ENCODE peak calls at places on chromosomes 3 and 15, in six cellular contexts. X, D, Q, F, W and G are unnamed samples.

GRCh38 chr3:60262546-60262945 is 988.7 kb downstream of the FHIT start:
- DNase-seq in F (no peak), W (no peak), D (no peak), X (no peak), Q (no peak), G (no peak)

GRCh38 chr15:51760805-51761204 is 9.4 kb downstream of the TMOD2 start:
- DNase-seq in F (no peak), D (no peak), X (no peak), W (no peak), Q (no peak), G (no peak)

GRCh38 chr3:136632625-136633081 is 119.5 kb downstream of the STAG1 start:
- DNase-seq in F (no peak), Q (peak; percentile 92), W (no peak), X (no peak), D (no peak), G (no peak)

GRCh38 chr15:28131946-28132345 is 32.8 kb upstream of the OCA2 start:
- DNase-seq in D (no peak), Q (no peak), W (no peak), F (no peak), X (no peak), G (no peak)

GRCh38 chr3:145898487-145898886 is 262.5 kb downstream of the PLOD2 start:
- DNase-seq in D (no peak), F (no peak), Q (no peak), X (no peak), W (no peak), G (no peak)

GRCh38 chr3:160667452-160667851 is 9.5 kb upstream of the ARL14 start:
- DNase-seq in W (no peak), D (no peak), Q (peak; percentile 98), F (no peak), X (no peak), G (no peak)

GRCh38 chr3:120567370-120568197 is 28.6 kb upstream of the NDUFB4 start:
- DNase-seq in X (no peak), D (no peak), W (no peak), F (no peak), Q (peak; percentile 70), G (no peak)

GRCh38 chr3:87354399-87354798 is 78.0 kb upstream of the POU1F1 start:
- DNase-seq in Q (no peak), F (no peak), X (no peak), W (no peak), D (no peak), G (no peak)

GRCh38 chr15:64151727-64152506 is at the start of gene SNX22:
- DNase-seq in F (peak; percentile 61), Q (no peak), X (no peak), W (peak; percentile 32), D (peak; percentile 87), G (no peak)

GRCh38 chr3:14423197-14423743 is 20.9 kb downstream of the SLC6A6 start:
- DNase-seq in F (no peak), W (no peak), D (no peak), Q (peak; percentile 94), X (no peak), G (no peak)

GRCh38 chr3:48945432-48945831 is 26.8 kb downstream of the ARIH2 start:
- DNase-seq in W (no peak), D (no peak), F (no peak), Q (no peak), X (no peak), G (no peak)

GRCh38 chr15:54462511-54462913 is 484.3 kb downstream of the UNC13C start:
- DNase-seq in F (peak; percentile 52), W (no peak), X (no peak), Q (no peak), D (peak; percentile 40), G (no peak)

GRCh38 chr3:101925564-101925963 is 76.2 kb downstream of the NFKBIZ start:
- DNase-seq in W (no peak), X (no peak), Q (peak; percentile 72), D (no peak), F (no peak), G (no peak)

DNA sequence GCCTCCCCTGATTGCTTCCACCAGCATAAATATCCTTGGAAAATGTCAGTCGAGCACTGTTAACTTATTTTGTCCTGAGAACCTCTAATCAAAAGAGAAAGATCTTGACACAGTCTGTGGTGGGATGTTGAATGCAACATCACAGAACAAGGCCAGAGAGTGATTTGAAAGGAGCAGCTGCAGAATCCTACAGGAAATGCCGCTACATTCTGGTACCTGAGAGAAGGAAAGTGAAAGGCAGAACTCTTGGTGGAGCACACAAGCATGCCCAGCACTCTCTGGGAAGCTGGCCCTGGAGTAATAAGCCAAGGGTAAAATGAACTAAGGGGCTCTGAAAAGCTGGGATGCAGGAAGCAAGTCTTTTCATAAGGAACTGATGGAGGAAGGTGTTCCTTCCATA is 75.8 kb downstream of the CBLB start:
- DNase-seq in Q (no peak), X (no peak), D (no peak), F (no peak), W (no peak), G (no peak)
- H3K4me3 ChIP-seq in Q (no peak overlapping the region), X (no peak overlapping the region), D (no peak overlapping the region), F (no peak overlapping the region), W (no peak overlapping the region), G (no peak overlapping the region)

GRCh38 chr15:39498642-39499041 is 82.2 kb upstream of the THBS1 start:
- DNase-seq in X (no peak), Q (no peak), W (no peak), D (no peak), F (no peak), G (no peak)
- H3K4me1 ChIP-seq in X (peaks cover 50% of the 10 kb centered on the region), Q (peaks cover 4% of the 10 kb centered on the region), W (no peaks in the 10 kb centered on the region), D (peaks cover 2% of the 10 kb centered on the region), F (peaks cover 18% of the 10 kb centered on the region), G (peaks cover 23% of the 10 kb centered on the region)

GRCh38 chr15:69660114-69660513 is 207.5 kb downstream of the RPLP1 start:
- DNase-seq in Q (no peak), D (no peak), F (no peak), W (no peak), X (no peak), G (no peak)
- H3K4me3 ChIP-seq in Q (no peak overlapping the region), D (no peak overlapping the region), F (no peak overlapping the region), W (no peak overlapping the region), X (no peak overlapping the region), G (no peak overlapping the region)

DNA sequence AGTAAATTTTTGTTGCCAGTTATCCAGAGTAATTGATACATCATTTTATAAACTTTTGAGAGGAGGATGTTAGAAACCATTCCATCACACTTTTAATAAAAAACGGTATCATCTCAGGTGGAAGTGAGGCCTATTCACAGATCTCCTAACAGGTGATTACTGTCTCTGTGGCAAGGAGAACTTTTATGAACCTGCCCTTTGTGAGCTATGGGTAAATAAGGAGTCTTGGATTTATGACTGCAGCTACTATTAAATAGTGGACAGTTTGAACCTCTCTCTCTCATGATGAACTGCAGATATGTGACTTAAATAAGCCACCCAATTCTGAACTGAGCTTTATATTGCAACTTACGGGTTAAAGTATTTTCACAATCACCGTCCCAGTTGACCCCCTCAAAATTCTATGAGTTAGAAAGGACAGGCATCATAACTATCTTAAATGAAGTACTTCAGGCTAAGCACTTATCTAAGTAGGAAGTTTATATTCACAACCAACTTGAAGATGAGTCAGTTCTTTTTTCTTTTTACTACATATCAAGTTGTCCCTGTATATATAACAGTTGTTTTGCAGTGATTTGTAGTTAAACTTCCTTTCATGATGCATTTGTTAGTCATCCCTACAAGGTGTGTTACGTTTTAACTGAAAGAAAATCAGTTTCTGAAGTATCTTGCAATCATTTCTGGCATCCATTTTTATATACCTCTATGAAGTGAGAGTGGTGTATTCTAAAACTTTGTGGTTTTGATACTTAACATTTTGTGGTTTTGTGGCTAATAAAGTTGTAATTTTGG is 45.9 kb downstream of the ZFAND6 start:
- DNase-seq in X (no peak), Q (peak; percentile 84), F (no peak), W (no peak), D (no peak), G (no peak)
- H3K4me1 ChIP-seq in X (peaks cover 36% of the 10 kb centered on the region), Q (peaks cover 30% of the 10 kb centered on the region), F (no peaks in the 10 kb centered on the region), W (peaks cover 8% of the 10 kb centered on the region), D (peaks cover 13% of the 10 kb centered on the region), G (peaks cover 52% of the 10 kb centered on the region)

DNA sequence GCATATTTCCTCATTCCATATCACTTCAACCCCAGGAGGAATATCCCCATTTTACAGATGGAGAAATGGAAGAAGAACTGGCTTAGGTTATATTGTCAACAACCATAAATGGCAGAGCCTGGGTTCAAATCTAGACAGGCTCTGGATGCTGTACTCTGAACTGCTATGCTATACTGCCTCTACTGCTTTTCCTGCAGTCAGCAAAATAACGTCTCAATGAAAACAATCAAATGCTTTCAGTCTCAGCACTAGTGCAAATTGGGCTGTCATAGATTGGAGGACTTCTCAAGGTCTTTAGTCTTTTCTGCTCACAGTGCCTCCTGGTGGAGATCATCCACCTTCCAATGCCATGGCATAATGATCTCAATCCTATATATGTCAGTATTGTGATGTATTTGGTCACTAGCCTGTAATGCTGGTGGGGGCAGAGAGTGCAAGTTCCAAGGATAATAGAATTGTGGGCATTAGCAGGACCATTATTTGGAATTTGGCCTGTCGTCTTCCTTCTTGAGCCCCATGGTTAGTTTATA is 285.0 kb downstream of the CLSTN2 start:
- DNase-seq in Q (no peak), D (no peak), W (no peak), X (no peak), F (no peak), G (no peak)
- H3K4me3 ChIP-seq in Q (no peak overlapping the region), D (no peak overlapping the region), W (no peak overlapping the region), X (no peak overlapping the region), F (no peak overlapping the region), G (no peak overlapping the region)

GRCh38 chr3:172057624-172058023 is 18.2 kb downstream of the FNDC3B start:
- DNase-seq in X (no peak), F (no peak), Q (no peak), W (no peak), D (no peak), G (no peak)
- H3K4me1 ChIP-seq in X (peaks cover 66% of the 10 kb centered on the region), F (peaks cover 42% of the 10 kb centered on the region), Q (peaks cover 14% of the 10 kb centered on the region), W (peaks cover 6% of the 10 kb centered on the region), D (peaks cover 84% of the 10 kb centered on the region), G (peaks cover 99% of the 10 kb centered on the region)

GRCh38 chr3:64342940-64343691 is 117.8 kb upstream of the PRICKLE2 start:
- DNase-seq in D (no peak), X (no peak), F (no peak), Q (peak; percentile 71), W (no peak), G (no peak)

GRCh38 chr3:64341355-64341754 is 116.1 kb upstream of the PRICKLE2 start:
- DNase-seq in Q (no peak), F (no peak), W (no peak), X (no peak), D (no peak), G (no peak)

GRCh38 chr3:64345351-64345750 is 120.1 kb upstream of the PRICKLE2 start:
- DNase-seq in W (no peak), F (no peak), D (no peak), Q (peak; percentile 7), X (no peak), G (no peak)

GRCh38 chr3:64344721-64345207 is 119.5 kb upstream of the PRICKLE2 start:
- DNase-seq in D (no peak), F (no peak), W (no peak), Q (peak; percentile 59), X (no peak), G (no peak)

DNA sequence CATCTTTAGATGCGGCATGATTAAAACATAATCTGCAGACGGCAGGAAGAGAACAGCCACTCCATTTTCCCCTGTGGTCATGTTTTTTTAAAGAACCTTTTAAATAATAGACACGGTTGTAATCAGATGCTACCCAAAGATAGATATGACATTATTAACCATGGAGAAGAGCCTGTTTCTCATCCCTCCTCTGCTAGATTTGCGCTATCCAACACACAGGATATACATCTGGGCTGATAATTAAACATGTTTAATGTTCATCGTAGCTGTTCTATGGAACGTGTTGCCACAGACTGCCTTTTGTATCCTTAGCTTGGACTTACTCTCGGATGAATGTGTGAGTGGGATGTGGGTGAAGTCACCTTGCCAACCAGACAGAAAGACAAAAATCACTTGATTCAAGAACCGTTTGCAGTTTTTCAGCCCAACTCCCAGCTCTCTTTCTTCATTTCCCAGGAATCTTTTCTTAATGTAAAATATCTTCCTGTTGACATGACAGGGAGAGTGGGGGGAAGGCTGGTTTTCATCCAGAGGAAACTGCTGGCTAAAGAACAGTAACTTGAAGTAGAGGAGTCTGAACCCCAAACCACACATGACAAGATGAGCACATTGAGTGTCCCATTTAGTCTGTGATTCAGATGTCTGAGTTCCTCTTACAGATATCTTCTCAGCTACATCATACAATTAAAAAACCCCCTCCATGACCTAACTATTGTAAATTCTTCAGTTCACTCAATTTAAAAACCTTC is 118.6 kb upstream of the PRICKLE2 start:
- DNase-seq in F (no peak), Q (no peak), X (no peak), D (no peak), W (no peak), G (no peak)
- H3K4me3 ChIP-seq in F (no peak overlapping the region), Q (no peak overlapping the region), X (no peak overlapping the region), D (no peak overlapping the region), W (no peak overlapping the region), G (no peak overlapping the region)